ENCODE peak calls at places on chromosomes 13 and 19, in six cellular contexts. One of them, this sample, is unnamed.

GRCh38 chr13:109416001-109416400 is 370.4 kb downstream of the IRS2 start:
- DNase-seq in hepatocyte: no peak
- DNase-seq in posterior cingulate gyrus: no peak
- DNase-seq in stimulated activated CD4-positive, alpha-beta T cell treated with anti-CD3 and anti-CD28 coated beads, Interleukin-1b, Interleukin-23, amount 100 ng/mL, for 24 hours: no peak
- DNase-seq in activated T-helper 2 cell treated with anti-CD3 and anti-CD28 coated beads, Interferon-gamma antibody, Interleukin-2, Interleukin-4, amounts not matched to agents 10 μg/mL and 5 μg/mL and 100 μg/mL, durations not matched to agents 14 hours and 24 hours and 36 hours: no peak
- DNase-seq in COLO829: no peak
- DNase-seq in this sample: no peak

GRCh38 chr19:38082256-38083118 is 141.5 kb downstream of the DPF1 start:
- DNase-seq in hepatocyte: no peak
- DNase-seq in posterior cingulate gyrus: peak; percentile 89
- DNase-seq in stimulated activated CD4-positive, alpha-beta T cell treated with anti-CD3 and anti-CD28 coated beads, Interleukin-1b, Interleukin-23, amount 100 ng/mL, for 24 hours: no peak
- DNase-seq in activated T-helper 2 cell treated with anti-CD3 and anti-CD28 coated beads, Interferon-gamma antibody, Interleukin-2, Interleukin-4, amounts not matched to agents 10 μg/mL and 5 μg/mL and 100 μg/mL, durations not matched to agents 14 hours and 24 hours and 36 hours: no peak
- DNase-seq in COLO829: no peak
- DNase-seq in this sample: no peak

GRCh38 chr13:114147803-114148520 is 15.5 kb upstream of the RASA3 start:
- DNase-seq in hepatocyte: no peak
- DNase-seq in posterior cingulate gyrus: peak; percentile 29
- DNase-seq in stimulated activated CD4-positive, alpha-beta T cell treated with anti-CD3 and anti-CD28 coated beads, Interleukin-1b, Interleukin-23, amount 100 ng/mL, for 24 hours: no peak
- DNase-seq in activated T-helper 2 cell treated with anti-CD3 and anti-CD28 coated beads, Interferon-gamma antibody, Interleukin-2, Interleukin-4, amounts not matched to agents 10 μg/mL and 5 μg/mL and 100 μg/mL, durations not matched to agents 14 hours and 24 hours and 36 hours: no peak
- DNase-seq in COLO829: no peak
- DNase-seq in this sample: no peak

GRCh38 chr13:111482126-111482525 is 161.7 kb downstream of the TEX29 start:
- DNase-seq in hepatocyte: no peak
- DNase-seq in posterior cingulate gyrus: peak; percentile 70
- DNase-seq in stimulated activated CD4-positive, alpha-beta T cell treated with anti-CD3 and anti-CD28 coated beads, Interleukin-1b, Interleukin-23, amount 100 ng/mL, for 24 hours: no peak
- DNase-seq in activated T-helper 2 cell treated with anti-CD3 and anti-CD28 coated beads, Interferon-gamma antibody, Interleukin-2, Interleukin-4, amounts not matched to agents 10 μg/mL and 5 μg/mL and 100 μg/mL, durations not matched to agents 14 hours and 24 hours and 36 hours: no peak
- DNase-seq in COLO829: no peak
- DNase-seq in this sample: no peak

GRCh38 chr13:37074703-37075102 is 15.2 kb upstream of the SUPT20H start:
- DNase-seq in hepatocyte: peak; percentile 32
- DNase-seq in posterior cingulate gyrus: no peak
- DNase-seq in stimulated activated CD4-positive, alpha-beta T cell treated with anti-CD3 and anti-CD28 coated beads, Interleukin-1b, Interleukin-23, amount 100 ng/mL, for 24 hours: no peak
- DNase-seq in activated T-helper 2 cell treated with anti-CD3 and anti-CD28 coated beads, Interferon-gamma antibody, Interleukin-2, Interleukin-4, amounts not matched to agents 10 μg/mL and 5 μg/mL and 100 μg/mL, durations not matched to agents 14 hours and 24 hours and 36 hours: no peak
- DNase-seq in COLO829: peak; percentile 18
- DNase-seq in this sample: peak; percentile 50

GRCh38 chr13:66984241-66984640 is 245.9 kb downstream of the PCDH9 start:
- DNase-seq in hepatocyte: no peak
- DNase-seq in posterior cingulate gyrus: no peak
- DNase-seq in stimulated activated CD4-positive, alpha-beta T cell treated with anti-CD3 and anti-CD28 coated beads, Interleukin-1b, Interleukin-23, amount 100 ng/mL, for 24 hours: no peak
- DNase-seq in activated T-helper 2 cell treated with anti-CD3 and anti-CD28 coated beads, Interferon-gamma antibody, Interleukin-2, Interleukin-4, amounts not matched to agents 10 μg/mL and 5 μg/mL and 100 μg/mL, durations not matched to agents 14 hours and 24 hours and 36 hours: no peak
- DNase-seq in COLO829: no peak
- DNase-seq in this sample: no peak

GRCh38 chr13:110319774-110320509 is 12.9 kb downstream of the COL4A2 start:
- DNase-seq in hepatocyte: no peak
- DNase-seq in posterior cingulate gyrus: peak; percentile 37
- DNase-seq in stimulated activated CD4-positive, alpha-beta T cell treated with anti-CD3 and anti-CD28 coated beads, Interleukin-1b, Interleukin-23, amount 100 ng/mL, for 24 hours: no peak
- DNase-seq in activated T-helper 2 cell treated with anti-CD3 and anti-CD28 coated beads, Interferon-gamma antibody, Interleukin-2, Interleukin-4, amounts not matched to agents 10 μg/mL and 5 μg/mL and 100 μg/mL, durations not matched to agents 14 hours and 24 hours and 36 hours: no peak
- DNase-seq in COLO829: peak; percentile 84
- DNase-seq in this sample: peak; percentile 72

GRCh38 chr19:12788682-12789097 is 2.6 kb upstream of the JUNB start:
- DNase-seq in hepatocyte: peak; percentile 91
- DNase-seq in posterior cingulate gyrus: peak; percentile 95
- DNase-seq in stimulated activated CD4-positive, alpha-beta T cell treated with anti-CD3 and anti-CD28 coated beads, Interleukin-1b, Interleukin-23, amount 100 ng/mL, for 24 hours: no peak
- DNase-seq in activated T-helper 2 cell treated with anti-CD3 and anti-CD28 coated beads, Interferon-gamma antibody, Interleukin-2, Interleukin-4, amounts not matched to agents 10 μg/mL and 5 μg/mL and 100 μg/mL, durations not matched to agents 14 hours and 24 hours and 36 hours: no peak
- DNase-seq in COLO829: peak; percentile 72
- DNase-seq in this sample: peak; percentile 71

GRCh38 chr19:1262687-1263123 is 6.4 kb upstream of the CIRBP start:
- DNase-seq in hepatocyte: no peak
- DNase-seq in posterior cingulate gyrus: no peak
- DNase-seq in stimulated activated CD4-positive, alpha-beta T cell treated with anti-CD3 and anti-CD28 coated beads, Interleukin-1b, Interleukin-23, amount 100 ng/mL, for 24 hours: no peak
- DNase-seq in activated T-helper 2 cell treated with anti-CD3 and anti-CD28 coated beads, Interferon-gamma antibody, Interleukin-2, Interleukin-4, amounts not matched to agents 10 μg/mL and 5 μg/mL and 100 μg/mL, durations not matched to agents 14 hours and 24 hours and 36 hours: no peak
- DNase-seq in COLO829: no peak
- DNase-seq in this sample: no peak

GRCh38 chr13:113904411-113904810 is 40.5 kb upstream of the GAS6 start:
- DNase-seq in hepatocyte: peak; percentile 72
- DNase-seq in posterior cingulate gyrus: peak; percentile 94
- DNase-seq in stimulated activated CD4-positive, alpha-beta T cell treated with anti-CD3 and anti-CD28 coated beads, Interleukin-1b, Interleukin-23, amount 100 ng/mL, for 24 hours: no peak
- DNase-seq in activated T-helper 2 cell treated with anti-CD3 and anti-CD28 coated beads, Interferon-gamma antibody, Interleukin-2, Interleukin-4, amounts not matched to agents 10 μg/mL and 5 μg/mL and 100 μg/mL, durations not matched to agents 14 hours and 24 hours and 36 hours: peak; percentile 7
- DNase-seq in COLO829: no peak
- DNase-seq in this sample: peak; percentile 49

GRCh38 chr13:58574791-58575190 is 943.2 kb downstream of the PCDH17 start:
- DNase-seq in hepatocyte: no peak
- DNase-seq in posterior cingulate gyrus: no peak
- DNase-seq in stimulated activated CD4-positive, alpha-beta T cell treated with anti-CD3 and anti-CD28 coated beads, Interleukin-1b, Interleukin-23, amount 100 ng/mL, for 24 hours: no peak
- DNase-seq in activated T-helper 2 cell treated with anti-CD3 and anti-CD28 coated beads, Interferon-gamma antibody, Interleukin-2, Interleukin-4, amounts not matched to agents 10 μg/mL and 5 μg/mL and 100 μg/mL, durations not matched to agents 14 hours and 24 hours and 36 hours: no peak
- DNase-seq in COLO829: no peak
- DNase-seq in this sample: no peak

GRCh38 chr13:79736356-79736755 is 255.4 kb downstream of the NDFIP2 start:
- DNase-seq in hepatocyte: no peak
- DNase-seq in posterior cingulate gyrus: no peak
- DNase-seq in stimulated activated CD4-positive, alpha-beta T cell treated with anti-CD3 and anti-CD28 coated beads, Interleukin-1b, Interleukin-23, amount 100 ng/mL, for 24 hours: no peak
- DNase-seq in activated T-helper 2 cell treated with anti-CD3 and anti-CD28 coated beads, Interferon-gamma antibody, Interleukin-2, Interleukin-4, amounts not matched to agents 10 μg/mL and 5 μg/mL and 100 μg/mL, durations not matched to agents 14 hours and 24 hours and 36 hours: no peak
- DNase-seq in COLO829: no peak
- DNase-seq in this sample: no peak

GRCh38 chr13:39186205-39186880 is 148.1 kb downstream of the NHLRC3 start:
- DNase-seq in hepatocyte: no peak
- DNase-seq in posterior cingulate gyrus: no peak
- DNase-seq in stimulated activated CD4-positive, alpha-beta T cell treated with anti-CD3 and anti-CD28 coated beads, Interleukin-1b, Interleukin-23, amount 100 ng/mL, for 24 hours: no peak
- DNase-seq in activated T-helper 2 cell treated with anti-CD3 and anti-CD28 coated beads, Interferon-gamma antibody, Interleukin-2, Interleukin-4, amounts not matched to agents 10 μg/mL and 5 μg/mL and 100 μg/mL, durations not matched to agents 14 hours and 24 hours and 36 hours: no peak
- DNase-seq in COLO829: no peak
- DNase-seq in this sample: no peak

GRCh38 chr13:112931028-112931934 is 37.7 kb upstream of the MCF2L start:
- DNase-seq in hepatocyte: peak; percentile 81
- DNase-seq in posterior cingulate gyrus: no peak
- DNase-seq in stimulated activated CD4-positive, alpha-beta T cell treated with anti-CD3 and anti-CD28 coated beads, Interleukin-1b, Interleukin-23, amount 100 ng/mL, for 24 hours: no peak
- DNase-seq in activated T-helper 2 cell treated with anti-CD3 and anti-CD28 coated beads, Interferon-gamma antibody, Interleukin-2, Interleukin-4, amounts not matched to agents 10 μg/mL and 5 μg/mL and 100 μg/mL, durations not matched to agents 14 hours and 24 hours and 36 hours: no peak
- DNase-seq in COLO829: peak; percentile 91
- DNase-seq in this sample: peak; percentile 76

GRCh38 chr13:50200988-50201387 is 185.7 kb downstream of the KCNRG start:
- DNase-seq in hepatocyte: peak; percentile 38
- DNase-seq in posterior cingulate gyrus: no peak
- DNase-seq in stimulated activated CD4-positive, alpha-beta T cell treated with anti-CD3 and anti-CD28 coated beads, Interleukin-1b, Interleukin-23, amount 100 ng/mL, for 24 hours: no peak
- DNase-seq in activated T-helper 2 cell treated with anti-CD3 and anti-CD28 coated beads, Interferon-gamma antibody, Interleukin-2, Interleukin-4, amounts not matched to agents 10 μg/mL and 5 μg/mL and 100 μg/mL, durations not matched to agents 14 hours and 24 hours and 36 hours: no peak
- DNase-seq in COLO829: no peak
- DNase-seq in this sample: no peak

GRCh38 chr19:56838930-56839664 is 1.4 kb downstream of the PEG3 start:
- DNase-seq in hepatocyte: no peak
- DNase-seq in posterior cingulate gyrus: peak; percentile 99
- DNase-seq in stimulated activated CD4-positive, alpha-beta T cell treated with anti-CD3 and anti-CD28 coated beads, Interleukin-1b, Interleukin-23, amount 100 ng/mL, for 24 hours: no peak
- DNase-seq in activated T-helper 2 cell treated with anti-CD3 and anti-CD28 coated beads, Interferon-gamma antibody, Interleukin-2, Interleukin-4, amounts not matched to agents 10 μg/mL and 5 μg/mL and 100 μg/mL, durations not matched to agents 14 hours and 24 hours and 36 hours: no peak
- DNase-seq in COLO829: no peak
- DNase-seq in this sample: no peak

GRCh38 chr13:20353973-20354372 is 121.9 kb upstream of the GJB6 start:
- DNase-seq in hepatocyte: no peak
- DNase-seq in posterior cingulate gyrus: no peak
- DNase-seq in stimulated activated CD4-positive, alpha-beta T cell treated with anti-CD3 and anti-CD28 coated beads, Interleukin-1b, Interleukin-23, amount 100 ng/mL, for 24 hours: no peak
- DNase-seq in activated T-helper 2 cell treated with anti-CD3 and anti-CD28 coated beads, Interferon-gamma antibody, Interleukin-2, Interleukin-4, amounts not matched to agents 10 μg/mL and 5 μg/mL and 100 μg/mL, durations not matched to agents 14 hours and 24 hours and 36 hours: no peak
- DNase-seq in COLO829: no peak
- DNase-seq in this sample: peak; percentile 56

GRCh38 chr13:31998131-31998530 is 33.4 kb upstream of the FRY start:
- DNase-seq in hepatocyte: peak; percentile 13
- DNase-seq in posterior cingulate gyrus: no peak
- DNase-seq in stimulated activated CD4-positive, alpha-beta T cell treated with anti-CD3 and anti-CD28 coated beads, Interleukin-1b, Interleukin-23, amount 100 ng/mL, for 24 hours: no peak
- DNase-seq in activated T-helper 2 cell treated with anti-CD3 and anti-CD28 coated beads, Interferon-gamma antibody, Interleukin-2, Interleukin-4, amounts not matched to agents 10 μg/mL and 5 μg/mL and 100 μg/mL, durations not matched to agents 14 hours and 24 hours and 36 hours: no peak
- DNase-seq in COLO829: no peak
- DNase-seq in this sample: no peak

GRCh38 chr19:34428549-34429285 is 536 bp downstream of the UBA2 start:
- DNase-seq in hepatocyte: peak; percentile 58
- DNase-seq in posterior cingulate gyrus: peak; percentile 89
- DNase-seq in stimulated activated CD4-positive, alpha-beta T cell treated with anti-CD3 and anti-CD28 coated beads, Interleukin-1b, Interleukin-23, amount 100 ng/mL, for 24 hours: no peak
- DNase-seq in activated T-helper 2 cell treated with anti-CD3 and anti-CD28 coated beads, Interferon-gamma antibody, Interleukin-2, Interleukin-4, amounts not matched to agents 10 μg/mL and 5 μg/mL and 100 μg/mL, durations not matched to agents 14 hours and 24 hours and 36 hours: peak; percentile 41
- DNase-seq in COLO829: no peak
- DNase-seq in this sample: peak; percentile 85